ENCODE peak calls at places on chromosomes 12 and 14, in six cellular contexts. Z, W, Y, M, K and U are unnamed samples.

GRCh38 chr12:278046-278445 is 15.4 kb upstream of the SLC6A13 start:
- DNase-seq in Z (no peak), W (no peak), Y (no peak), M (no peak), K (no peak), U (no peak)

GRCh38 chr12:58750484-58750883 is 169.8 kb downstream of the LRIG3 start:
- DNase-seq in Z (no peak), W (no peak), Y (no peak), M (no peak), K (no peak), U (no peak)

GRCh38 chr14:51219473-51220448 is 20.3 kb upstream of the TMX1 start:
- DNase-seq in Z (no peak), W (no peak), Y (no peak), M (no peak), K (no peak), U (no peak)

GRCh38 chr12:117875652-117876491 is 92.9 kb downstream of the KSR2 start:
- DNase-seq in Z (no peak), W (no peak), Y (no peak), M (no peak), K (peak; percentile 85), U (no peak)

GRCh38 chr12:79933580-79934264 is 1.2 kb downstream of the PPP1R12A start:
- DNase-seq in Z (no peak), W (no peak), Y (no peak), M (no peak), K (no peak), U (no peak)

GRCh38 chr14:104757238-104757585 is 4.3 kb downstream of the SIVA1 start:
- DNase-seq in Z (no peak), W (no peak), Y (no peak), M (peak; percentile 30), K (no peak), U (no peak)

GRCh38 chr12:77667101-77667500 is 163.6 kb upstream of the NAV3 start:
- DNase-seq in Z (no peak), W (no peak), Y (no peak), M (peak; percentile 20), K (no peak), U (no peak)

GRCh38 chr14:59787045-59787674 is 83.4 kb downstream of the RTN1 start:
- DNase-seq in Z (no peak), W (no peak), Y (no peak), M (no peak), K (no peak), U (no peak)

GRCh38 chr12:113860950-113861349 is 105.2 kb downstream of the RBM19 start:
- DNase-seq in Z (no peak), W (no peak), Y (no peak), M (no peak), K (no peak), U (no peak)

GRCh38 chr14:85731198-85731597 is 201.3 kb downstream of the FLRT2 start:
- DNase-seq in Z (peak; percentile 48), W (peak; percentile 35), Y (no peak), M (no peak), K (no peak), U (no peak)

GRCh38 chr12:27843714-27844245 is 63.7 kb upstream of the MANSC4 start:
- DNase-seq in Z (no peak), W (no peak), Y (no peak), M (no peak), K (no peak), U (no peak)

GRCh38 chr12:54052745-54053624 is 650 bp upstream of the HOXC4 start:
- DNase-seq in Z (no peak), W (no peak), Y (no peak), M (no peak), K (no peak), U (peak; percentile 75)

GRCh38 chr12:54054442-54055332 is 1.1 kb downstream of the HOXC4 start:
- DNase-seq in Z (no peak), W (no peak), Y (no peak), M (peak; percentile 83), K (no peak), U (no peak)

GRCh38 chr12:54051916-54052744 is 1.5 kb upstream of the HOXC4 start:
- DNase-seq in Z (no peak), W (no peak), Y (no peak), M (no peak), K (no peak), U (no peak)

GRCh38 chr12:54055522-54055921 is 1.9 kb downstream of the HOXC4 start:
- DNase-seq in Z (no peak), W (no peak), Y (no peak), M (no peak), K (no peak), U (no peak)

GRCh38 chr12:54053625-54054441 is at the start of gene HOXC4:
- DNase-seq in Z (no peak), W (no peak), Y (no peak), M (peak; percentile 73), K (no peak), U (no peak)
- H3K27me3 ChIP-seq in Z (peaks cover 97% of the 10 kb centered on the region), W (peaks cover 97% of the 10 kb centered on the region), Y (peaks cover 40% of the 10 kb centered on the region), M (peaks cover 98% of the 10 kb centered on the region), K (peaks cover 95% of the 10 kb centered on the region), U (no peaks in the 10 kb centered on the region)

GRCh38 chr12:100229036-100229635 is 28.5 kb downstream of the ACTR6 start:
- DNase-seq in Z (no peak), W (no peak), Y (no peak), M (no peak), K (no peak), U (no peak)
- TF ChIP-seq CTCF in Z (no peak), W (no peak), Y (no peak), M (no peak), K (peak; percentile 3), U (no peak)

GRCh38 chr12:3364661-3365264 is 126.2 kb upstream of the PRMT8 start:
- DNase-seq in Z (no peak), W (no peak), Y (no peak), M (no peak), K (no peak), U (no peak)

GRCh38 chr12:3363608-3364007 is 127.4 kb upstream of the PRMT8 start:
- DNase-seq in Z (peak; percentile 32), W (no peak), Y (no peak), M (no peak), K (no peak), U (no peak)

GRCh38 chr12:3364226-3364625 is 126.8 kb upstream of the PRMT8 start:
- DNase-seq in Z (no peak), W (no peak), Y (no peak), M (no peak), K (no peak), U (no peak)

GRCh38 chr12:3361156-3361555 is 129.8 kb upstream of the PRMT8 start:
- DNase-seq in Z (no peak), W (no peak), Y (no peak), M (no peak), K (no peak), U (no peak)

DNA sequence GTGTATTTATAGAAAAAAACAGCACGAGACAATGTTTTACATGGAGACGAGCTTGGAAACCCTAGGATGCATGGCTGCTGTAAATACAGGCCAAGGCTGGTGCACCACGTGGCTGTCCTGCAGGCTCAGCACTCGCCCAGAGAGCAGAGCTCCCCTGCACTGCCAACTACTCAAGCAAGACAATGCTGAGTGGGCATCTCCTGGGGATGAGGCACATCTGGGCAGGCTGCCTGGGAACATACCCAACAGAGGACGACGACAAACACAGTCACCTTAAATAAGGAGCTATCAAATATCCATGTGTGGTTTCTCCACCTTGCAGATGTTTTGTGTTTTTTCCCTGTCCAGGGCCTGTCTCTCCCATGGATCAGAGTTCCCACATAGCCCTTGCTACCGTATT is 128.3 kb upstream of the PRMT8 start:
- DNase-seq in Z (no peak), W (no peak), Y (no peak), M (no peak), K (no peak), U (no peak)
- H3K27me3 ChIP-seq in Z (peaks cover 45% of the 10 kb centered on the region), W (peaks cover 81% of the 10 kb centered on the region), Y (peaks cover 3% of the 10 kb centered on the region), M (peaks cover 63% of the 10 kb centered on the region), K (peaks cover 12% of the 10 kb centered on the region), U (no peaks in the 10 kb centered on the region)

GRCh38 chr14:71322660-71323250 is 415.5 kb downstream of the PCNX1 start:
- DNase-seq in Z (peak; percentile 12), W (no peak), Y (no peak), M (no peak), K (no peak), U (no peak)
- TF ChIP-seq CTCF in Z (peak; percentile 35), W (peak; percentile 61), Y (peak; percentile 61), M (peak; percentile 52), K (peak; percentile 49), U (peak; percentile 56)

DNA sequence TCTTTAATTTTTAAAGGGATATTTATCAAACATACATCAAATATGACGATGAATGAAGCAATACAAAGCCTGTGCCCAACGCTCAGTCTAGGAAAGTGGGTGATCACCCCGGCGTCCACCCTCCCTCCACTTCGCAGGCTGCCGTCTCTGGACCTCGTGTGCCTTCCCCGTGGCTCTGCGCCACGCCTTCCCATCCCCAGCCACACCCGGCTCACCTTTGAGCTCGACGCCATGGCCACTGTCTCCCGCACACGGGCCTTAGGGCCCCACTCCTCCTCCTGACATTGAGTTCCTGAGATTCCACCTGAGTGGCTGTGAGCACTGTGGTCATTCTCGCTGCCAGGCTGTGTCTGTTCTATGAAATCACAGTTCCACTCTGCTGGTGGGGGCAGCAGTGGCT is 56.7 kb downstream of the GALNT9 start:
- DNase-seq in Z (no peak), W (no peak), Y (no peak), M (peak; percentile 62), K (no peak), U (no peak)
- H3K27me3 ChIP-seq in Z (peaks cover 71% of the 10 kb centered on the region), W (peaks cover 96% of the 10 kb centered on the region), Y (no peaks in the 10 kb centered on the region), M (peaks cover 97% of the 10 kb centered on the region), K (no peaks in the 10 kb centered on the region), U (no peaks in the 10 kb centered on the region)

GRCh38 chr14:69303086-69303485 is 43.1 kb downstream of the GALNT16 start:
- DNase-seq in Z (no peak), W (no peak), Y (no peak), M (no peak), K (peak; percentile 35), U (no peak)

GRCh38 chr14:69300601-69301221 is 40.8 kb downstream of the GALNT16 start:
- DNase-seq in Z (no peak), W (no peak), Y (no peak), M (no peak), K (peak; percentile 35), U (no peak)

GRCh38 chr14:69298131-69299071 is 38.4 kb downstream of the GALNT16 start:
- DNase-seq in Z (no peak), W (no peak), Y (no peak), M (no peak), K (peak; percentile 36), U (no peak)

GRCh38 chr14:69299286-69300035 is 39.5 kb downstream of the GALNT16 start:
- DNase-seq in Z (no peak), W (no peak), Y (no peak), M (no peak), K (peak; percentile 55), U (no peak)
- TF ChIP-seq CTCF in Z (no peak), W (no peak), Y (no peak), M (no peak), K (peak; percentile 90), U (no peak)

DNA sequence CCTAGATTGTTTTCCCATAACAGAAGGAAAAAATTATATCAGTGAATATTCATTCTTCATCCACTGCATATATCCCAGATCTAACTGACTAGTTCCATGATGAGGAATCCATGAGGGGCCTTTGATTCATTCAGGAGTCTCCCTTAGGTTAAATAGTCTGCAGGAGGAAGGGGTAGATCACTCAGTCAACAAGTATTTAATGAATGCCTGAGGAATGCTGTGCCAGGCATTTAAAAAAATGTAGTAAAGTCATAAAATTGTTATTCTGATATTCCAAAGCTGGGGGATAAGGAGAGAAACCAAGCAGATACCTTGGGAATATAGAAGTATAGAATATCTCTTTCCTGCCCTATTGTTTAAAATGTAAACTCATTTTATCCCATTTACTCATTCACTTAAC is 216.2 kb upstream of the CAND1 start:
- DNase-seq in Z (no peak), W (no peak), Y (no peak), M (no peak), K (no peak), U (no peak)
- H3K27me3 ChIP-seq in Z (no peaks in the 10 kb centered on the region), W (no peaks in the 10 kb centered on the region), Y (no peaks in the 10 kb centered on the region), M (no peaks in the 10 kb centered on the region), K (no peaks in the 10 kb centered on the region), U (no peaks in the 10 kb centered on the region)